ENCODE peak calls at places on chromosomes 3 and 15, in five cellular contexts. One of them, this sample, is unnamed.

GRCh38 chr3:142595951-142596725 is at the start of gene PLS1:
- DNase-seq in adrenal gland: peak; percentile 92
- DNase-seq in left lung: peak; percentile 96
- DNase-seq in fibroblast of lung: peak; percentile 75
- DNase-seq in heart left ventricle: peak; percentile 92
- DNase-seq in this sample: peak; percentile 88

GRCh38 chr15:73540161-73540560 is 93.0 kb downstream of the NPTN start:
- DNase-seq in adrenal gland: no peak
- DNase-seq in fibroblast of lung: peak; percentile 12
- DNase-seq in left lung: no peak
- DNase-seq in heart left ventricle: no peak
- DNase-seq in this sample: no peak

GRCh38 chr15:25830844-25831443 is 32.2 kb downstream of the ATP10A start:
- DNase-seq in heart left ventricle: no peak
- DNase-seq in left lung: no peak
- DNase-seq in adrenal gland: no peak
- DNase-seq in fibroblast of lung: peak; percentile 95
- DNase-seq in this sample: peak; percentile 89

GRCh38 chr3:355622-356021 is 159.1 kb downstream of the CHL1 start:
- DNase-seq in adrenal gland: no peak
- DNase-seq in left lung: no peak
- DNase-seq in fibroblast of lung: peak; percentile 72
- DNase-seq in heart left ventricle: no peak
- DNase-seq in this sample: no peak

GRCh38 chr3:124916837-124917409 is 17.6 kb downstream of the MUC13 start:
- DNase-seq in fibroblast of lung: no peak
- DNase-seq in left lung: no peak
- DNase-seq in adrenal gland: peak; percentile 56
- DNase-seq in heart left ventricle: no peak
- DNase-seq in this sample: no peak

GRCh38 chr3:146100825-146101444 is 60.0 kb downstream of the PLOD2 start:
- DNase-seq in fibroblast of lung: no peak
- DNase-seq in heart left ventricle: no peak
- DNase-seq in adrenal gland: no peak
- DNase-seq in left lung: no peak
- DNase-seq in this sample: no peak

GRCh38 chr3:31370093-31370666 is 162.5 kb upstream of the STT3B start:
- DNase-seq in adrenal gland: no peak
- DNase-seq in heart left ventricle: no peak
- DNase-seq in fibroblast of lung: peak; percentile 51
- DNase-seq in left lung: no peak
- DNase-seq in this sample: no peak

GRCh38 chr15:71476823-71477222 is 333.5 kb upstream of the NR2E3 start:
- DNase-seq in adrenal gland: no peak
- DNase-seq in left lung: no peak
- DNase-seq in fibroblast of lung: no peak
- DNase-seq in heart left ventricle: no peak
- DNase-seq in this sample: no peak

GRCh38 chr3:53171109-53171453 is 10.1 kb downstream of the PRKCD start:
- DNase-seq in heart left ventricle: no peak
- DNase-seq in adrenal gland: no peak
- DNase-seq in fibroblast of lung: no peak
- DNase-seq in left lung: peak; percentile 42
- DNase-seq in this sample: no peak

GRCh38 chr15:91113036-91113435 is 13.0 kb downstream of the SV2B start:
- DNase-seq in left lung: no peak
- DNase-seq in adrenal gland: no peak
- DNase-seq in heart left ventricle: no peak
- DNase-seq in fibroblast of lung: no peak
- DNase-seq in this sample: no peak

GRCh38 chr3:100875239-100875638 is 118.0 kb downstream of the ABI3BP start:
- DNase-seq in adrenal gland: peak; percentile 83
- DNase-seq in left lung: no peak
- DNase-seq in heart left ventricle: peak; percentile 65
- DNase-seq in fibroblast of lung: peak; percentile 67
- DNase-seq in this sample: peak; percentile 37

GRCh38 chr3:64667887-64668581 is 19.8 kb downstream of the ADAMTS9 start:
- DNase-seq in fibroblast of lung: no peak
- DNase-seq in left lung: peak; percentile 53
- DNase-seq in heart left ventricle: peak; percentile 72
- DNase-seq in adrenal gland: peak; percentile 86
- DNase-seq in this sample: peak; percentile 87

GRCh38 chr15:77673801-77674317 is 41.1 kb upstream of the LINGO1 start:
- DNase-seq in fibroblast of lung: no peak
- DNase-seq in left lung: no peak
- DNase-seq in adrenal gland: no peak
- DNase-seq in heart left ventricle: no peak
- DNase-seq in this sample: no peak

GRCh38 chr3:31958721-31959152 is 22.3 kb downstream of the OSBPL10 start:
- DNase-seq in adrenal gland: peak; percentile 63
- DNase-seq in heart left ventricle: no peak
- DNase-seq in fibroblast of lung: no peak
- DNase-seq in left lung: no peak
- DNase-seq in this sample: no peak

GRCh38 chr3:140091143-140091542 is 156.2 kb downstream of the CLSTN2 start:
- DNase-seq in adrenal gland: no peak
- DNase-seq in heart left ventricle: no peak
- DNase-seq in left lung: no peak
- DNase-seq in fibroblast of lung: no peak
- DNase-seq in this sample: no peak

GRCh38 chr3:167350245-167350862 is 29.7 kb downstream of the ZBBX start:
- DNase-seq in left lung: no peak
- DNase-seq in heart left ventricle: no peak
- DNase-seq in adrenal gland: no peak
- DNase-seq in fibroblast of lung: peak; percentile 15
- DNase-seq in this sample: no peak

GRCh38 chr3:139529624-139530023 is 9.9 kb downstream of the RBP1 start:
- DNase-seq in heart left ventricle: no peak
- DNase-seq in fibroblast of lung: no peak
- DNase-seq in left lung: no peak
- DNase-seq in adrenal gland: no peak
- DNase-seq in this sample: no peak

GRCh38 chr15:94526071-94526689 is 294.8 kb downstream of the MCTP2 start:
- DNase-seq in fibroblast of lung: no peak
- DNase-seq in heart left ventricle: no peak
- DNase-seq in adrenal gland: no peak
- DNase-seq in left lung: no peak
- DNase-seq in this sample: no peak

GRCh38 chr3:51963951-51964451 is 3.3 kb downstream of the PCBP4 start:
- DNase-seq in left lung: peak; percentile 64
- DNase-seq in heart left ventricle: peak; percentile 49
- DNase-seq in fibroblast of lung: no peak
- DNase-seq in adrenal gland: no peak
- DNase-seq in this sample: no peak

GRCh38 chr3:52291508-52292181 is 4.0 kb downstream of the GLYCTK start:
- DNase-seq in adrenal gland: no peak
- DNase-seq in left lung: peak; percentile 51
- DNase-seq in fibroblast of lung: no peak
- DNase-seq in heart left ventricle: no peak
- DNase-seq in this sample: no peak

GRCh38 chr3:166211451-166211850 is 374.2 kb upstream of the BCHE start:
- DNase-seq in left lung: no peak
- DNase-seq in adrenal gland: no peak
- DNase-seq in heart left ventricle: no peak
- DNase-seq in fibroblast of lung: no peak
- DNase-seq in this sample: no peak

DNA sequence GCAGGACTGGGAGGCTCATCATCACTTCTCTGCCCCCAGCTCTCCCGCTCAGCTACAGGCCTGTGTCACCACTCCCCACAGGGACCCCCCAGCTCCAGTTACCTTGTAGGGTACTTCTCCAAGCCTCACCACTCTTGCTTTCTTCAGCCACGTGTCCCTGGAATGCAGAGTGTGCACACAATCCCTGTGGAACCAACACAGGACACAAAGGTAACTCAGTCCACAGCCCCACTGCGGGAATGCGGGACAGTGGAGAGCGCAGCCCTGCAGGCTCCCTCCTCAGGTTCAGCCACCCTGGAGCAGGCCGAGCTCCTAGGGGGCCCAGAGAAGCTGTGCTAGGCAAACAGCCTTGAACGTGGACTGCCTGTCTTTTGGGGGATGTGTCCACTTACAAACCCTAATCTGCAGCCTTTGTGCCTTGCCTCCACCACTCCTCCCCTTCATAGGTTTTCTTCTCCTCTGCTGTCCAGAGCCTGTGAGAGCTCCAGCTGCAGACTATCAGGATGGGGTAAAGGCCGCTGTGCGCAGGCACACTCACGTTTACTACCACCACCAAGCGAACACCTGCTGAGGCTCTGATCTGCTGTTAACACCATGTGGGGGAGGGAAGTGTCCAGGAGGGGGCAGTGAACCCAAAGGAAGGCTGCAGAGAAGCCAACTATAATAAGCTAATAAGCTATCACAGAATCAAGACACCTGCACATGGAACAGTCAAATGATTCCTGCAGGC is 26.0 kb downstream of the XPC start:
- DNase-seq in adrenal gland: peak; percentile 52
- DNase-seq in heart left ventricle: no peak
- DNase-seq in left lung: no peak
- DNase-seq in fibroblast of lung: no peak
- DNase-seq in this sample: no peak
- TF ChIP-seq CTCF in adrenal gland: no peak
- TF ChIP-seq CTCF in heart left ventricle: no peak
- TF ChIP-seq CTCF in left lung: no peak
- TF ChIP-seq CTCF in fibroblast of lung: no peak
- TF ChIP-seq CTCF in this sample: no peak

GRCh38 chr15:68570974-68571373 is 7.8 kb upstream of the CORO2B start:
- DNase-seq in fibroblast of lung: no peak
- DNase-seq in adrenal gland: no peak
- DNase-seq in heart left ventricle: no peak
- DNase-seq in left lung: no peak
- DNase-seq in this sample: no peak
- H3K27me3 ChIP-seq in fibroblast of lung: peaks cover 22% of the 10 kb centered on the region
- H3K27me3 ChIP-seq in adrenal gland: no peaks in the 10 kb centered on the region
- H3K27me3 ChIP-seq in heart left ventricle: no peaks in the 10 kb centered on the region
- H3K27me3 ChIP-seq in left lung: peaks cover 37% of the 10 kb centered on the region
- H3K27me3 ChIP-seq in this sample: peaks cover 22% of the 10 kb centered on the region

GRCh38 chr3:150675587-150675986 is 28.1 kb downstream of the ERICH6 start:
- DNase-seq in fibroblast of lung: no peak
- DNase-seq in left lung: no peak
- DNase-seq in adrenal gland: no peak
- DNase-seq in heart left ventricle: no peak
- DNase-seq in this sample: no peak
- H3K9me3 ChIP-seq in fibroblast of lung: no peaks in the 10 kb centered on the region
- H3K9me3 ChIP-seq in left lung: no peaks in the 10 kb centered on the region
- H3K9me3 ChIP-seq in adrenal gland: peaks cover 5% of the 10 kb centered on the region
- H3K9me3 ChIP-seq in heart left ventricle: peaks cover 18% of the 10 kb centered on the region
- H3K9me3 ChIP-seq in this sample: no peaks in the 10 kb centered on the region

GRCh38 chr3:42600958-42601675 is 631 bp downstream of the NKTR start:
- DNase-seq in fibroblast of lung: peak; percentile 61
- DNase-seq in adrenal gland: peak; percentile 85
- DNase-seq in heart left ventricle: peak; percentile 81
- DNase-seq in left lung: no peak
- DNase-seq in this sample: peak; percentile 74
- TF ChIP-seq CTCF in fibroblast of lung: no peak
- TF ChIP-seq CTCF in adrenal gland: peak; percentile 22
- TF ChIP-seq CTCF in heart left ventricle: no peak
- TF ChIP-seq CTCF in left lung: no peak
- TF ChIP-seq CTCF in this sample: peak; percentile 12

This sample was measured in tibial artery.